ENCODE peak calls at places on chromosome 22, in six cellular contexts. M is sigmoid colon; P is CD8-positive, alpha-beta T cell; U is kidney epithelial cell; I is lung; F is AG04450. G is an unnamed sample.

GRCh38 chr22:20229916-20230775 is 38.0 kb downstream of the RTN4R start:
- DNase-seq in M (no peak), F (no peak), P (no peak), U (no peak), I (no peak), G (no peak)

GRCh38 chr22:23862103-23862502 is 4.4 kb downstream of the SLC2A11 start:
- DNase-seq in U (no peak), P (no peak), F (no peak), M (no peak), I (peak; percentile 45), G (no peak)

GRCh38 chr22:46936378-46936916 is 174.0 kb downstream of the TBC1D22A start:
- DNase-seq in M (no peak), U (peak; percentile 42), P (no peak), F (no peak), I (no peak), G (peak; percentile 36)

GRCh38 chr22:26406118-26406517 is 22.9 kb upstream of the ASPHD2 start:
- DNase-seq in U (no peak), M (no peak), I (no peak), F (peak; percentile 1), P (no peak), G (peak; percentile 36)

GRCh38 chr22:44261861-44262595 is 50.7 kb downstream of the SHISAL1 start:
- DNase-seq in P (no peak), M (peak; percentile 62), I (no peak), U (no peak), F (no peak), G (no peak)

GRCh38 chr22:20729194-20729593 is 44.7 kb upstream of the SERPIND1 start:
- DNase-seq in U (no peak), P (no peak), I (no peak), F (no peak), M (no peak), G (no peak)

GRCh38 chr22:25447067-25447688 is 117.3 kb upstream of the GRK3 start:
- DNase-seq in I (no peak), P (no peak), M (no peak), F (no peak), U (no peak), G (no peak)

GRCh38 chr22:17198188-17199130 is 20.8 kb downstream of the ADA2 start:
- DNase-seq in U (no peak), M (no peak), I (no peak), F (no peak), P (no peak), G (no peak)

GRCh38 chr22:43013355-43014061 is 1.4 kb downstream of the PACSIN2 start:
- DNase-seq in F (no peak), P (no peak), M (no peak), U (no peak), I (no peak), G (no peak)

GRCh38 chr22:42560781-42561180 is 7.0 kb downstream of the SERHL2 start:
- DNase-seq in P (no peak), U (no peak), F (no peak), I (no peak), M (no peak), G (no peak)

GRCh38 chr22:36056980-36057379 is 28.4 kb upstream of the RBFOX2 start:
- DNase-seq in P (no peak), I (no peak), M (no peak), F (no peak), U (no peak), G (no peak)

GRCh38 chr22:43441216-43441615 is 29.4 kb downstream of the MPPED1 start:
- DNase-seq in M (no peak), F (no peak), I (no peak), P (no peak), U (no peak), G (no peak)

GRCh38 chr22:25666308-25666707 is 75.7 kb upstream of the MYO18B start:
- DNase-seq in M (peak; percentile 84), F (no peak), I (peak; percentile 58), P (no peak), U (no peak), G (no peak)

GRCh38 chr22:47781427-47782111 is 1019.1 kb downstream of the TBC1D22A start:
- DNase-seq in M (no peak), I (no peak), F (no peak), U (no peak), P (no peak), G (no peak)

GRCh38 chr22:19568337-19569311 is 44.4 kb upstream of the CLDN5 start:
- DNase-seq in U (peak; percentile 43), P (no peak), M (no peak), I (no peak), F (peak; percentile 69), G (peak; percentile 34)

GRCh38 chr22:26718905-26719304 is 61.5 kb downstream of the MIAT start:
- DNase-seq in F (peak; percentile 67), U (peak; percentile 81), M (no peak), I (no peak), P (no peak), G (peak; percentile 95)

GRCh38 chr22:39997939-39998726 is 3.4 kb downstream of the FAM83F start:
- DNase-seq in I (no peak), M (no peak), P (no peak), U (peak; percentile 55), F (no peak), G (peak; percentile 15)

GRCh38 chr22:24271406-24271760 is 752 bp downstream of the SPECC1L start:
- DNase-seq in P (no peak), F (no peak), M (no peak), I (no peak), U (no peak), G (no peak)

GRCh38 chr22:35732116-35732515 is 14.4 kb downstream of the APOL5 start:
- DNase-seq in U (no peak), P (no peak), I (no peak), M (no peak), F (no peak), G (no peak)

GRCh38 chr22:41528938-41529561 is 15.2 kb downstream of the POLR3H start:
- DNase-seq in U (no peak), F (no peak), I (no peak), P (no peak), M (no peak), G (no peak)

GRCh38 chr22:19287076-19287724 is 4.3 kb downstream of the CLTCL1 start:
- DNase-seq in U (peak; percentile 42), I (no peak), P (no peak), M (no peak), F (peak; percentile 30), G (no peak)

GRCh38 chr22:19566599-19567382 is 42.6 kb upstream of the CLDN5 start:
- DNase-seq in M (no peak), I (no peak), P (no peak), F (no peak), U (no peak), G (no peak)

GRCh38 chr22:27043246-27043645 is 385.9 kb downstream of the MIAT start:
- DNase-seq in F (no peak), M (no peak), U (no peak), P (no peak), I (no peak), G (no peak)

GRCh38 chr22:39932918-39933649 is 27.1 kb upstream of the TMA7B start:
- DNase-seq in U (no peak), I (no peak), P (no peak), F (no peak), M (no peak), G (no peak)

GRCh38 chr22:36727927-36728488 is 24.5 kb upstream of the CACNG2 start:
- DNase-seq in P (no peak), F (no peak), I (no peak), U (no peak), M (peak; percentile 12), G (no peak)

GRCh38 chr22:28435271-28435825 is 244.3 kb downstream of the TTC28 start:
- DNase-seq in U (no peak), P (no peak), F (no peak), M (no peak), I (peak; percentile 45), G (no peak)

GRCh38 chr22:49966041-49966715 is 5.6 kb downstream of the PIM3 start:
- DNase-seq in U (no peak), P (no peak), M (peak; percentile 67), F (no peak), I (peak; percentile 32), G (no peak)
- H3K4me3 ChIP-seq in U (no peak overlapping the region), P (no peak overlapping the region), M (no peak overlapping the region), F (no peak overlapping the region), I (no peak overlapping the region), G (no peak overlapping the region)

GRCh38 chr22:29607426-29607825 is 4.0 kb downstream of the NF2 start:
- DNase-seq in M (no peak), F (no peak), U (no peak), P (no peak), I (no peak), G (no peak)

GRCh38 chr22:29610780-29611179 is 7.3 kb downstream of the NF2 start:
- DNase-seq in U (no peak), P (no peak), M (no peak), I (no peak), F (no peak), G (no peak)

GRCh38 chr22:29605236-29605850 is 1.9 kb downstream of the NF2 start:
- DNase-seq in M (no peak), U (no peak), P (no peak), F (no peak), I (no peak), G (no peak)

GRCh38 chr22:29606320-29606719 is 2.9 kb downstream of the NF2 start:
- DNase-seq in F (no peak), U (no peak), M (no peak), P (no peak), I (no peak), G (no peak)

GRCh38 chr22:29609139-29609538 is 5.7 kb downstream of the NF2 start:
- DNase-seq in M (no peak), F (no peak), U (no peak), P (no peak), I (no peak), G (no peak)
- TF ChIP-seq CTCF in M (no peak), F (peak; percentile 29), U (peak; percentile 35), P (no peak), I (no peak), G (peak; percentile 48)

GRCh38 chr22:50695421-50696250 is 23.0 kb downstream of the SHANK3 start:
- DNase-seq in I (no peak), U (no peak), P (no peak), M (peak; percentile 52), F (no peak), G (no peak)
- H3K4me3 ChIP-seq in I (no peak overlapping the region), U (no peak overlapping the region), P (no peak overlapping the region), M (no peak overlapping the region), F (no peak overlapping the region), G (no peak overlapping the region)

GRCh38 chr22:45807156-45807915 is 135.7 kb downstream of the ATXN10 start:
- DNase-seq in I (no peak), U (no peak), F (no peak), P (no peak), M (no peak), G (no peak)

GRCh38 chr22:45802074-45802473 is 130.4 kb downstream of the ATXN10 start:
- DNase-seq in I (no peak), P (no peak), F (no peak), U (no peak), M (no peak), G (no peak)

GRCh38 chr22:45805413-45805812 is 133.8 kb downstream of the ATXN10 start:
- DNase-seq in F (no peak), U (no peak), P (no peak), M (no peak), I (no peak), G (no peak)

GRCh38 chr22:45804319-45804985 is 132.8 kb downstream of the ATXN10 start:
- DNase-seq in U (no peak), F (no peak), M (no peak), P (no peak), I (no peak), G (no peak)

DNA sequence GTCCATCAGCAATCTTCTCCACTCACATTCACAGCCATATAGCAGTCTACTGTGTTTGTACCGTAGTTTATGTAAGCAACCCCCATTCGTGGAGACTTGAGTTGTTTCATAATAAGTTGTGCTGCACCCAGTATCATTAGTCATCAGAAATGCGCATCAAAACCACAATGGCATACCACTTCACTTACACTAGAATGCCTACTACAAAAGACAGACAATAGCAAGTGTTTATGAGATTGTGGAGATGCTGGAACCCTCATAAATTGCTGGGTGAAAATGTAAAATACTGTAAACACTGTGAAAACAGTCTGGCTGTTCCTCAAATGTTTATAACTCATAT is 133.3 kb downstream of the ATXN10 start:
- DNase-seq in F (peak; percentile 92), I (no peak), U (peak; percentile 91), M (no peak), P (no peak), G (peak; percentile 96)
- TF ChIP-seq CTCF in F (no peak), I (no peak), U (no peak), M (no peak), P (no peak), G (no peak)

G was measured in astrocyte of the cerebellum.